ENCODE peak calls at places on chromosomes 5 and 9, in six cellular contexts. O is HCT116, H is GM23338, N is PC-3, E is GM23248, F is SK-N-SH. X is an unnamed sample. For H3K4me1, the result is how much of the 10 kb centered on the place peaks cover.

GRCh38 chr5:111948517-111948916 is 191.5 kb upstream of the NREP start:
- DNase-seq in H (no peak), F (no peak), E (peak), O (peak), N (peak), X (no peak)

GRCh38 chr5:137119321-137119720 is 379.8 kb downstream of the SPOCK1 start:
- DNase-seq in F (no peak), H (no peak), N (no peak), O (no peak), E (peak), X (no peak)

GRCh38 chr5:42250-42649 is 49.7 kb upstream of the PLEKHG4B start:
- DNase-seq in H (peak), E (peak), N (peak), O (no peak), F (no peak), X (no peak)

GRCh38 chr5:157186309-157187045 is 5.8 kb downstream of the ITK start:
- DNase-seq in O (no peak), E (no peak), N (no peak), F (no peak), H (no peak), X (no peak)

GRCh38 chr9:101317735-101318134 is 67.1 kb downstream of the BAAT start:
- DNase-seq in H (no peak), N (no peak), F (no peak), O (no peak), E (no peak), X (no peak)

GRCh38 chr5:139658501-139658927 is 10.4 kb downstream of the CXXC5 start:
- DNase-seq in H (no peak), F (no peak), O (no peak), E (peak), N (no peak), X (no peak)

GRCh38 chr9:86045654-86046053 is 53.7 kb downstream of the GOLM1 start:
- DNase-seq in O (no peak), E (no peak), H (no peak), F (no peak), N (no peak), X (no peak)

GRCh38 chr9:122228191-122228905 is 409 bp downstream of the LHX6 start:
- DNase-seq in H (peak), O (no peak), E (peak), N (no peak), F (peak), X (no peak)

GRCh38 chr9:113620377-113621161 is 157.0 kb downstream of the RGS3 start:
- DNase-seq in F (peak), E (peak), O (peak), H (peak), N (peak), X (no peak)

GRCh38 chr5:78618303-78618702 is 30.3 kb downstream of the LHFPL2 start:
- DNase-seq in E (no peak), F (no peak), N (no peak), O (no peak), H (no peak), X (no peak)

GRCh38 chr5:173645897-173646574 is 29.6 kb upstream of the BOD1 start:
- DNase-seq in E (no peak), N (no peak), F (no peak), O (no peak), H (no peak), X (no peak)

GRCh38 chr5:145874765-145875164 is 2.0 kb upstream of the GRXCR2 start:
- DNase-seq in F (no peak), O (no peak), E (no peak), H (no peak), N (no peak), X (no peak)

GRCh38 chr9:135619599-135619886 is 19.8 kb downstream of the GLT6D1 start:
- DNase-seq in H (no peak), E (no peak), O (no peak), N (no peak), F (no peak), X (no peak)

GRCh38 chr5:67516959-67517358 is 320.4 kb upstream of the CD180 start:
- DNase-seq in H (no peak), F (no peak), N (no peak), O (no peak), E (peak), X (no peak)

GRCh38 chr9:4986783-4987182 is 1.7 kb downstream of the JAK2 start:
- DNase-seq in N (no peak), E (no peak), F (no peak), H (no peak), O (no peak), X (peak)

GRCh38 chr9:99362317-99362716 is 140.2 kb downstream of the SEC61B start:
- DNase-seq in O (no peak), F (no peak), H (no peak), E (no peak), N (no peak), X (no peak)

GRCh38 chr9:86470326-86470725 is 116.1 kb upstream of the TUT7 start:
- DNase-seq in O (no peak), E (peak), H (no peak), N (no peak), F (no peak), X (no peak)

GRCh38 chr9:131406567-131407436 is 12.9 kb downstream of the PRRC2B start:
- DNase-seq in E (peak), F (no peak), O (no peak), N (no peak), H (no peak), X (no peak)

GRCh38 chr5:61347088-61347487 is 15.0 kb downstream of the ZSWIM6 start:
- DNase-seq in E (peak), N (no peak), O (no peak), F (no peak), H (no peak), X (no peak)

GRCh38 chr9:108270041-108270440 is 585.7 kb downstream of the ACTL7B start:
- DNase-seq in O (no peak), E (no peak), N (peak), F (no peak), H (no peak), X (no peak)

GRCh38 chr5:120695368-120695880 is 231.3 kb downstream of the PRR16 start:
- DNase-seq in O (no peak), N (no peak), E (no peak), F (no peak), H (no peak), X (no peak)
- TF ChIP-seq EZH2phosphoT487 in O (no peak), N (no peak), E (no peak), F (no peak), H (no peak), X (no peak)

GRCh38 chr5:178211095-178212048 is 7.0 kb downstream of the HNRNPAB start:
- DNase-seq in F (no peak), E (no peak), O (no peak), N (no peak), H (no peak), X (no peak)
- H3K4me1 ChIP-seq in F (under half), E (under half), O (under half), N (under half), H (under half), X (under half)

GRCh38 chr9:22307013-22307711 is 139.5 kb upstream of the DMRTA1 start:
- DNase-seq in O (peak), N (peak), E (peak), H (peak), F (no peak), X (peak)
- TF ChIP-seq EZH2phosphoT487 in O (no peak), N (no peak), E (no peak), H (no peak), F (no peak), X (no peak)

GRCh38 chr5:115589043-115589442 is 13.2 kb downstream of the TICAM2 start:
- DNase-seq in O (no peak), N (no peak), E (no peak), H (no peak), F (no peak), X (no peak)
- H3K4me1 ChIP-seq in O (under half), N (under half), E (under half), H (under half), F (under half), X (under half)

GRCh38 chr5:66039701-66040100 is 104.4 kb upstream of the SREK1 start:
- DNase-seq in O (no peak), E (no peak), H (no peak), F (no peak), N (no peak), X (no peak)

DNA sequence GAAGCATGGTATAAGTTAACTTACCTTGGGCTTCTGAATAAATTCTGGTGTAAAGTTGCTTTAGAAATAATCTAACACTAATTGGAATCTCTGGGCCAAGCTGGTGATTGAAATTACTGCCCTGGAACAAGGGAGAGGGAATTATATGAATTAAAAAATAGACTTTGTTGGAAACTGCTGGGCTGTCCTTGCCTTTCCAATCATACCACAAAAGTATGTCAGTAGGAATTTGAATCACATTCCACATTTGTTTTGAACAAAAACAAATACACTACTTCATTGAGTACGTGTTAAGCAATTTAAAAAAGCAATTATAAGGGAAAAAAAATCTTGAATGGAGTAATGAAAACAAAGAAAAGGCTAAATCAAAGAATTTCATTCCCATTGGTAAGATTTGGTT is 102.5 kb upstream of the SREK1 start:
- DNase-seq in O (no peak), F (no peak), E (peak), N (no peak), H (no peak), X (no peak)
- TF ChIP-seq EZH2phosphoT487 in O (no peak), F (no peak), E (no peak), N (no peak), H (no peak), X (no peak)

DNA sequence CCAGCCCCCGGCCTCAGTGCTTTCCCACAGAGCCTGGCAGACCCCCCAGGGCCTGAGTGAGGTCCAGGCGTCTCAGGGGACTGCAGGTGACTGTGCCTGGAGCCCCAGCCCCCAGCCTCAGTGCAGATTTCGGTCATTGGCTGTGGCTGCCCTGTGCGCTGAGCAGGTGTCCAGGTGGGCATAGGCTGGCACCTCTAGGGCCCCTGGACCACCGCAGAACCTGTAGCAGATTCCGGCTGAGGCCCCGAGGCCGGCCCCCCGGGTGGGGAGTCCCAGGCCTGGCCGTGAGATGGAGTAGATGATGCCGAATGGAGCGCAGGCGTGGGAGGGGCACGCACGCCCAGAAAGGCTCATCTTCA is 12.1 kb downstream of the EXD3 start:
- DNase-seq in N (no peak), F (no peak), O (no peak), E (no peak), H (no peak), X (no peak)
- H3K4me1 ChIP-seq in N (under half), F (under half), O (half or more), E (under half), H (under half), X (under half)

GRCh38 chr5:152274206-152274605 is 130.9 kb downstream of the NMUR2 start:
- DNase-seq in H (no peak), O (no peak), E (no peak), N (no peak), F (no peak), X (no peak)

GRCh38 chr5:152270117-152270516 is 135.0 kb downstream of the NMUR2 start:
- DNase-seq in O (no peak), H (no peak), E (no peak), F (no peak), N (no peak), X (no peak)

GRCh38 chr5:152269533-152269932 is 135.5 kb downstream of the NMUR2 start:
- DNase-seq in O (no peak), H (no peak), E (no peak), F (no peak), N (no peak), X (no peak)

GRCh38 chr5:152271420-152271819 is 133.7 kb downstream of the NMUR2 start:
- DNase-seq in O (peak), H (peak), N (peak), F (no peak), E (peak), X (peak)
- TF ChIP-seq EZH2phosphoT487 in O (no peak), H (no peak), N (no peak), F (no peak), E (no peak), X (no peak)

GRCh38 chr9:93008457-93008856 is 50.0 kb upstream of the SUSD3 start:
- DNase-seq in H (no peak), E (no peak), O (no peak), N (no peak), F (no peak), X (no peak)
- H3K4me1 ChIP-seq in H (under half), E (under half), O (under half), N (under half), F (under half), X (under half)

GRCh38 chr5:149731617-149732400 is 1.7 kb downstream of the PPARGC1B start:
- DNase-seq in N (peak), O (peak), E (peak), F (peak), H (peak), X (peak)
- TF ChIP-seq EZH2phosphoT487 in N (peak), O (no peak), E (no peak), F (no peak), H (no peak), X (no peak)

GRCh38 chr5:6480133-6481051 is 31.7 kb downstream of the UBE2QL1 start:
- DNase-seq in N (peak), F (no peak), H (peak), O (no peak), E (no peak), X (peak)
- H3K4me1 ChIP-seq in N (under half), F (under half), H (under half), O (under half), E (under half), X (under half)

X was measured in OCI-LY7.